ENCODE peak calls at places on chromosome 19, in six cellular contexts. N is heart left ventricle, K is thoracic aorta, F is left lung, R is body of pancreas, G is cardiac muscle cell. V is an unnamed sample. For H3K9me3, the result is how much of the 10 kb centered on the place peaks cover.

GRCh38 chr19:41785653-41786052 is 10.7 kb upstream of the CEACAM3 start:
- DNase-seq in G (peak), R (peak), K (no peak), N (peak), F (no peak), V (peak)

GRCh38 chr19:48443262-48443661 is 2.5 kb upstream of the GRWD1 start:
- DNase-seq in K (no peak), G (no peak), F (peak), N (no peak), R (peak), V (no peak)

GRCh38 chr19:56838680-56838929 is 1.9 kb downstream of the PEG3 start:
- DNase-seq in K (no peak), F (no peak), G (no peak), N (no peak), R (no peak), V (no peak)

GRCh38 chr19:39941615-39942507 is 7.4 kb upstream of the FCGBP start:
- DNase-seq in G (peak), R (no peak), F (no peak), K (no peak), N (no peak), V (peak)

GRCh38 chr19:18794029-18794313 is 2.9 kb upstream of the COMP start:
- DNase-seq in N (no peak), R (no peak), G (no peak), K (no peak), F (no peak), V (no peak)

GRCh38 chr19:16263115-16263839 is 61.3 kb upstream of the KLF2 start:
- DNase-seq in F (peak), N (no peak), K (no peak), R (no peak), G (no peak), V (no peak)

GRCh38 chr19:5985098-5985783 is 7.3 kb upstream of the RANBP3 start:
- DNase-seq in K (no peak), R (peak), G (peak), F (no peak), N (no peak), V (no peak)

GRCh38 chr19:11381535-11382369 is 2.4 kb downstream of the EPOR start:
- DNase-seq in R (peak), G (peak), K (no peak), N (peak), F (peak), V (peak)

GRCh38 chr19:56603829-56604228 is 8.7 kb downstream of the ZNF71 start:
- DNase-seq in R (no peak), F (no peak), N (no peak), K (no peak), G (no peak), V (no peak)

GRCh38 chr19:49355890-49356289 is 6.3 kb downstream of the TEAD2 start:
- DNase-seq in G (peak), K (no peak), R (no peak), N (peak), F (peak), V (no peak)

GRCh38 chr19:54489766-54490165 is 12.9 kb upstream of the LAIR2 start:
- DNase-seq in G (no peak), F (no peak), R (no peak), N (no peak), K (no peak), V (no peak)

GRCh38 chr19:15862444-15862843 is 35.4 kb downstream of the CYP4F2 start:
- DNase-seq in F (no peak), G (no peak), N (no peak), R (no peak), K (no peak), V (no peak)

GRCh38 chr19:38877781-38878574 is at the start of gene RINL:
- DNase-seq in N (peak), K (no peak), F (peak), G (no peak), R (peak), V (peak)

GRCh38 chr19:27674701-27675100 is 1538.2 kb downstream of the UQCRFS1 start:
- DNase-seq in K (no peak), G (no peak), F (no peak), R (no peak), N (no peak), V (no peak)

GRCh38 chr19:46489445-46490272 is 6.0 kb downstream of the PNMA8B start:
- DNase-seq in K (peak), N (peak), R (peak), F (peak), G (peak), V (peak)

GRCh38 chr19:39906283-39906682 is 28.2 kb downstream of the FCGBP start:
- DNase-seq in K (no peak), G (no peak), N (no peak), F (no peak), R (no peak), V (no peak)

GRCh38 chr19:39408392-39409206 is 2.0 kb downstream of the ZFP36 start:
- DNase-seq in N (no peak), K (no peak), R (peak), G (peak), F (no peak), V (no peak)

GRCh38 chr19:11964496-11964857 is 363 bp upstream of the ZNF763 start:
- DNase-seq in R (no peak), K (no peak), F (peak), N (no peak), G (no peak), V (no peak)

GRCh38 chr19:1754651-1755466 is 1.6 kb downstream of the ONECUT3 start:
- DNase-seq in F (peak), K (no peak), N (no peak), R (no peak), G (no peak), V (no peak)

GRCh38 chr19:55526216-55527196 is 10.4 kb downstream of the SBK2 start:
- DNase-seq in G (peak), F (no peak), K (no peak), R (peak), N (peak), V (peak)

GRCh38 chr19:15404780-15405211 is 14.0 kb downstream of the AKAP8L start:
- DNase-seq in K (no peak), R (no peak), N (no peak), G (no peak), F (no peak), V (no peak)

GRCh38 chr19:5093297-5093858 is 124.5 kb downstream of the KDM4B start:
- DNase-seq in F (no peak), N (peak), G (peak), K (no peak), R (peak), V (no peak)

GRCh38 chr19:53311897-53312296 is 21.7 kb upstream of the ZNF845 start:
- DNase-seq in R (no peak), K (no peak), G (no peak), F (no peak), N (no peak), V (no peak)

GRCh38 chr19:53311044-53311443 is 22.5 kb upstream of the ZNF845 start:
- DNase-seq in K (no peak), F (no peak), G (no peak), N (no peak), R (no peak), V (no peak)

DNA sequence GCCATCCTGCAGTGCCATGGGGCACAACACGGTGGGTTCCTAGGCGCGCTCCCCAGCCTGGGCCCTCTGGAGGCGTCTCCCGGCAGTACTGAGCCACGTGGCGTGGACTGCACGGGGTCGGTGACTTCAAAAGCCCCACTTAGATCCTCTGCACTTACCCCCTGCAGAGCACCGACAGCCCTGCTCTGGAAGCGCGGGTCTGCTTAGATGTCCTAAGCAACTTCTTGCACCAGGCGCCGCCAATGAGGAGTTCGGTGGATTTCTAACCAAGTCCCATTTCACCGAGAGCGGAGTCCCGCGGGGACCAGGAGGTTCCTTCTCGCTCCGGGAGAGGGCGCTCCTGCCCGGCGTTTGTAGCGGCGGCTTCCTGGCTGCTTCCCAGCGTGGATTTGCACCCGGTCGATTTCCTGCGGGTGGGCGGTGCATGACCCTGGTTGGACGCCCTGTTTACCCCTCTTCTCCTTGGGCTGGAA is 25.2 kb upstream of the ZNF845 start:
- DNase-seq in R (no peak), N (peak), F (peak), K (no peak), G (peak), V (no peak)
- TF ChIP-seq CTCF in R (peak), N (peak), F (no peak), K (no peak), G (no peak), V (no peak)

DNA sequence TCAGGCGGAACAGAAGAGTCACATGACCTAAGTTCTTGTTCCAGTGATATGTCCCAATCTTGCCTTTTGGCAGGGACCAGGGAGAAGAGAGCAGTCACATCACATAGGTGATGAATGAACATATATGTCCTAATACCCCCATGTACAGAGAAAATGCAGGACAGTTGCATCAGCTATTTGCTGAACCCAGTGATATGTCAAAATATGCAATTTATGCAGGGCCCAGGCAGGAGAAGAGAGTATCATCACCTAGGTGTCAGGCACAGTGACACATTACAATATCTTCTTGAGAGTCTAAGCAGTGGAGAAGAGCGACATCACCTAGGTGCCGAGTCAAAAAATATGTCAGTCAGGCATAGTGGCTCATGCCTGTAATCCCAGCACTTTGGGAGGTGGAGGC is 139.9 kb downstream of the ZNF675 start:
- DNase-seq in R (no peak), N (no peak), G (no peak), F (no peak), K (no peak), V (no peak)
- H3K9me3 ChIP-seq in R (under half), N (under half), G (under half), F (under half), K (under half), V (under half)

DNA sequence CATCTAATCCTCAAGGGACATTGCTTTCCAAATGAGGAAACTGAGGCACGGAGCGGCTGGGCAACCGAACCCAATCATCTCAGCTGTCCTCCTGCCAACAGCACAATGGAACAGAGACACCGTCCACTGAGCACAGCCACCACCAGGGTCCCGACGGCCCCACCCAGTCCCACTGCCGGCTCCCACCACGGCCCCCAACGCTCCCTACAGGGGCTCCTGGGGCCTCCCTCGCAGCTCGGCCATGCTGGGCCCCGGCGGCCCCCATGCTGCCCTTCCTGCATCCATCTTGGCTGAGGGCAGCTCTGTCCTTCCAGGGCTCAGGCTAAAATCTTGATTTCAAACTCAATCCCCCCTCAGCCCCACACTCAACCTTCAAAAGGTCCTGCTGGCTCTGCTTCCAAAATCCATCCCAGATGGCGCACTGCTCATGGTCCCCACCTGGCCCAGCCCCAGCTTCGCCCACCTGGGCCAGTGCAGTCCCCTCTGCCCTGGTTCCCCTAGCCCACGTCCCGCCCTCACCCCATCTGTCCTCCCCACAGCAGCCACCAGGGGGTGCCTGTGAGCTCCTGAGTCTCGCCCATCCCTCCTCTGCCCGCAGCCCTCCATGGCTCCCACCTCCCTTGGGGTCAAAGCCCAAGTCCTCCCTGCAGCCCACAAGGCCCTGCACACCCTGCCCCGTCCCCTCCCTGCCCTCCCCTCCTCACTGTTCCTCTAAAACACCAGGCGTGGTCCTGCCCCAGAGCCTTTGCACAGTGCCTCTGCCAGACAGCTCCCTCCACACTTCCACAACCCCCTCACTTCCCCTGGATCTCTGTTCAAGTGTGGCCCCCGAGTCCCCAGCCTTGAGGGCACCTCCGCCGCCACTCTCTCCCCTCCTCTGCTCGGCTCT is 7.9 kb downstream of the PIP5K1C start:
- DNase-seq in K (no peak), N (no peak), G (no peak), R (no peak), F (peak), V (peak)
- TF ChIP-seq CTCF in K (peak), N (peak), G (peak), R (peak), F (no peak), V (peak)

GRCh38 chr19:13256918-13257317 is 106.7 kb downstream of the IER2 start:
- DNase-seq in K (no peak), F (no peak), N (no peak), G (no peak), R (no peak), V (no peak)

GRCh38 chr19:13255041-13255718 is 105.0 kb downstream of the IER2 start:
- DNase-seq in K (no peak), N (no peak), G (no peak), R (no peak), F (no peak), V (no peak)

GRCh38 chr19:13252569-13253335 is 102.5 kb downstream of the IER2 start:
- DNase-seq in N (no peak), F (no peak), G (no peak), K (no peak), R (no peak), V (no peak)

GRCh38 chr19:13260883-13261653 is 110.9 kb downstream of the IER2 start:
- DNase-seq in K (no peak), N (no peak), F (no peak), G (peak), R (peak), V (no peak)

DNA sequence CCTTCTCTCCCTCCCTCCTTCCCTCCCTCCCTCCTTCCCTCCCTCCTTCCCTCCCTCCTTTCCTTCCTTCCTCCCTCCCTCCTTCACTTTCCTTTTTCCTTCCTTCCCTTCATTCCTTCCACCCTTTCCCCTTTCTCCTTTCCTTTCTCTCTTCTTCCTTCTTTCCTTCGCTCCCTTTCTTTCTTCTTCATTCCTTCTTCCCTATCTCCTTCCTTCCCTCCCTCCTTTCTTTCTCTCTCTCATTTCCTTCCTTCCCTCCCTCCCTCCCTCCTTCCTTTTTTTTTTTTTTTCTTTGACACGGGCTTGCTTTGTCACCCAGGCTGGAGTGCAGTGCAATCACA is 105.5 kb downstream of the IER2 start:
- DNase-seq in K (no peak), R (no peak), N (no peak), G (no peak), F (no peak), V (no peak)
- H3K9me3 ChIP-seq in K (under half), R (under half), N (under half), G (under half), F (under half), V (under half)

GRCh38 chr19:45137179-45137761 is 23.5 kb downstream of the NKPD1 start:
- DNase-seq in G (peak), R (no peak), K (no peak), N (peak), F (no peak), V (no peak)
- TF ChIP-seq CTCF in G (no peak), R (no peak), K (no peak), N (no peak), F (no peak), V (no peak)

V was measured in CD4-positive, alpha-beta T cell.